ENCODE peak calls at places on chromosomes 3 and 15, in four cellular contexts. R is Daoy; A is CD8-positive, alpha-beta memory T cell; I is T-cell. F is an unnamed sample.

GRCh38 chr3:122893754-122894668 is 99.1 kb downstream of the SLC49A4 start:
- DNase-seq in R (peak; percentile 12), A (no peak), I (no peak), F (no peak)

GRCh38 chr15:88775776-88776175 is 27.5 kb upstream of the ACAN start:
- DNase-seq in R (no peak), A (no peak), I (no peak), F (no peak)

GRCh38 chr3:140499114-140499757 is 178.6 kb upstream of the TRIM42 start:
- DNase-seq in R (peak; percentile 24), A (no peak), I (no peak), F (no peak)

GRCh38 chr15:44194397-44195150 is 497 bp downstream of the FRMD5 start:
- DNase-seq in R (peak; percentile 88), A (peak; percentile 2), I (peak; percentile 32), F (peak; percentile 66)

GRCh38 chr3:81761904-81762565 is 590 bp upstream of the GBE1 start:
- DNase-seq in R (peak; percentile 2), A (no peak), I (no peak), F (no peak)

GRCh38 chr15:25739687-25740121 is 123.4 kb downstream of the ATP10A start:
- DNase-seq in R (no peak), A (no peak), I (peak; percentile 37), F (no peak)

GRCh38 chr15:89211678-89212170 is 9.7 kb downstream of the RLBP1 start:
- DNase-seq in R (no peak), A (no peak), I (no peak), F (no peak)

GRCh38 chr3:42300013-42300412 is 34.0 kb upstream of the CCK start:
- DNase-seq in R (peak; percentile 19), A (no peak), I (peak; percentile 11), F (no peak)

GRCh38 chr3:151443583-151443982 is 17.3 kb downstream of the IGSF10 start:
- DNase-seq in R (peak; percentile 23), A (no peak), I (no peak), F (no peak)

GRCh38 chr15:26889298-26889898 is 22.5 kb downstream of the GABRA5 start:
- DNase-seq in R (peak; percentile 60), A (no peak), I (peak; percentile 18), F (no peak)

GRCh38 chr15:28918141-28918983 is 32.6 kb downstream of the APBA2 start:
- DNase-seq in R (no peak), A (no peak), I (no peak), F (no peak)

GRCh38 chr3:140579260-140579659 is 98.6 kb upstream of the TRIM42 start:
- DNase-seq in R (no peak), A (no peak), I (no peak), F (no peak)

GRCh38 chr3:147471741-147472140 is 62.6 kb downstream of the ZIC1 start:
- DNase-seq in R (no peak), A (no peak), I (no peak), F (no peak)

GRCh38 chr3:113096158-113096893 is 105.5 kb downstream of the GTPBP8 start:
- DNase-seq in R (no peak), A (no peak), I (no peak), F (no peak)

GRCh38 chr3:30440147-30440604 is 166.2 kb upstream of the TGFBR2 start:
- DNase-seq in R (no peak), A (no peak), I (no peak), F (no peak)

GRCh38 chr3:46971742-46972141 is 4.8 kb downstream of the CCDC12 start:
- DNase-seq in R (no peak), A (no peak), I (no peak), F (no peak)

GRCh38 chr15:33100314-33100713 is 94.2 kb downstream of the FMN1 start:
- DNase-seq in R (no peak), A (no peak), I (no peak), F (no peak)

GRCh38 chr15:90823455-90823974 is 44.9 kb upstream of the FURIN start:
- DNase-seq in R (no peak), A (no peak), I (no peak), F (no peak)

GRCh38 chr15:85795669-85796305 is 1.1 kb upstream of the KLHL25 start:
- DNase-seq in R (no peak), A (no peak), I (no peak), F (no peak)

GRCh38 chr3:138222316-138222715 is 35.2 kb downstream of the ARMC8 start:
- DNase-seq in R (no peak), A (no peak), I (no peak), F (no peak)

GRCh38 chr15:85296615-85297402 is 83.6 kb upstream of the AKAP13 start:
- DNase-seq in R (peak; percentile 50), A (peak; percentile 49), I (peak; percentile 35), F (peak; percentile 9)

GRCh38 chr3:109851854-109852253 is 514.5 kb upstream of the DPPA4 start:
- DNase-seq in R (no peak), A (no peak), I (no peak), F (no peak)

GRCh38 chr3:72836923-72837322 is 11.3 kb downstream of the SHQ1 start:
- DNase-seq in R (no peak), A (no peak), I (no peak), F (no peak)

GRCh38 chr15:73318463-73319351 is 50.1 kb downstream of the HCN4 start:
- DNase-seq in R (peak; percentile 57), A (no peak), I (no peak), F (no peak)

GRCh38 chr3:178443634-178444033 is 92.6 kb upstream of the KCNMB2 start:
- DNase-seq in R (no peak), A (no peak), I (no peak), F (no peak)

GRCh38 chr15:92643849-92644815 is 11.4 kb downstream of the FAM174B start:
- DNase-seq in R (no peak), A (no peak), I (no peak), F (no peak)

GRCh38 chr3:71652786-71653419 is 69.4 kb upstream of the FOXP1 start:
- DNase-seq in R (peak; percentile 53), A (no peak), I (no peak), F (peak; percentile 20)

GRCh38 chr3:191345334-191345733 is 15.0 kb upstream of the UTS2B start:
- DNase-seq in R (peak; percentile 20), A (no peak), I (no peak), F (no peak)

GRCh38 chr3:178915365-178915764 is 156.2 kb downstream of the ZMAT3 start:
- DNase-seq in R (no peak), A (no peak), I (no peak), F (no peak)

GRCh38 chr15:58521293-58521991 is 89.7 kb downstream of the LIPC start:
- DNase-seq in R (peak; percentile 84), A (no peak), I (no peak), F (no peak)

GRCh38 chr15:42155546-42156265 is 730 bp downstream of the PLA2G4F start:
- DNase-seq in R (no peak), A (no peak), I (no peak), F (no peak)

GRCh38 chr3:21517184-21517583 is 233.8 kb downstream of the ZNF385D start:
- DNase-seq in R (no peak), A (no peak), I (no peak), F (no peak)

GRCh38 chr15:91592586-91592985 is 260.9 kb upstream of the SLCO3A1 start:
- DNase-seq in R (no peak), A (no peak), I (no peak), F (no peak)

GRCh38 chr3:56131976-56132590 is 336.2 kb downstream of the ERC2 start:
- DNase-seq in R (peak; percentile 85), A (no peak), I (no peak), F (no peak)